ENCODE peak calls at places on chromosome 9, in five cellular contexts. K is tibial nerve, V is AG04449, N is sigmoid colon, P is Peyer's patch. X is an unnamed sample.
A peak's percentile ranks its signal among the peaks of the same experiment; 100 is the strongest.

GRCh38 chr9:122039213-122039612 is 53.9 kb downstream of the TTLL11 start:
- DNase-seq in K (no peak), N (no peak), P (no peak), V (no peak), X (no peak)

GRCh38 chr9:129746092-129746760 is 6.6 kb downstream of the PTGES start:
- DNase-seq in V (no peak), P (no peak), N (no peak), K (no peak), X (no peak)

GRCh38 chr9:110114086-110114887 is 93.7 kb downstream of the C9orf152 start:
- DNase-seq in N (no peak), V (no peak), P (no peak), K (no peak), X (no peak)

GRCh38 chr9:98518556-98518955 is 190.2 kb downstream of the GABBR2 start:
- DNase-seq in K (no peak), N (no peak), V (no peak), P (no peak), X (no peak)

GRCh38 chr9:93343663-93344062 is 107.8 kb upstream of the FAM120A start:
- DNase-seq in K (no peak), P (no peak), N (no peak), V (no peak), X (no peak)

GRCh38 chr9:123396007-123396511 is 40.1 kb downstream of the CRB2 start:
- DNase-seq in V (no peak), P (no peak), K (no peak), N (no peak), X (no peak)

GRCh38 chr9:79559501-79560181 is 12.1 kb upstream of the TLE4 start:
- DNase-seq in V (no peak), N (no peak), K (no peak), P (no peak), X (no peak)

GRCh38 chr9:19192213-19193028 is 38.1 kb upstream of the DENND4C start:
- DNase-seq in K (no peak), V (no peak), N (no peak), P (no peak), X (no peak)

GRCh38 chr9:69835412-69836080 is 14.9 kb downstream of the CFAP95 start:
- DNase-seq in N (no peak), P (no peak), V (no peak), K (no peak), X (no peak)

GRCh38 chr9:80012557-80013330 is 441.0 kb downstream of the TLE4 start:
- DNase-seq in V (no peak), N (no peak), K (no peak), P (no peak), X (no peak)

GRCh38 chr9:129597355-129598088 is 23.4 kb downstream of the C9orf50 start:
- DNase-seq in N (peak; percentile 86), P (peak; percentile 70), K (no peak), V (no peak), X (no peak)

GRCh38 chr9:136268318-136268717 is 22.7 kb upstream of the QSOX2 start:
- DNase-seq in N (no peak), P (no peak), V (no peak), K (no peak), X (no peak)

GRCh38 chr9:88766778-88767503 is 224.3 kb upstream of the S1PR3 start:
- DNase-seq in K (no peak), N (no peak), V (no peak), P (no peak), X (no peak)

GRCh38 chr9:15158019-15158418 is 149.0 kb downstream of the TTC39B start:
- DNase-seq in K (no peak), P (no peak), N (no peak), V (no peak), X (no peak)

GRCh38 chr9:38422555-38423245 is 1.6 kb downstream of the IGFBPL1 start:
- DNase-seq in K (no peak), P (no peak), V (no peak), N (peak; percentile 20), X (no peak)

GRCh38 chr9:127976498-127976897 is 4.3 kb downstream of the EEIG1 start:
- DNase-seq in K (no peak), V (no peak), P (peak; percentile 79), N (no peak), X (no peak)

GRCh38 chr9:121830441-121831140 is 179.2 kb downstream of the DAB2IP start:
- DNase-seq in N (peak; percentile 32), P (no peak), V (no peak), K (no peak), X (no peak)

GRCh38 chr9:27124151-27124550 is 15.1 kb downstream of the TEK start:
- DNase-seq in V (no peak), K (no peak), P (no peak), N (no peak), X (no peak)

GRCh38 chr9:70120834-70121510 is 77.3 kb downstream of the MAMDC2 start:
- DNase-seq in K (peak; percentile 59), P (peak; percentile 46), N (peak; percentile 89), V (peak; percentile 85), X (peak; percentile 76)

GRCh38 chr9:18675345-18675744 is 201.4 kb downstream of the ADAMTSL1 start:
- DNase-seq in K (no peak), V (no peak), P (no peak), N (no peak), X (no peak)

GRCh38 chr9:95816716-95817115 is 58.8 kb upstream of the ERCC6L2 start:
- DNase-seq in K (no peak), N (no peak), P (no peak), V (no peak), X (no peak)

GRCh38 chr9:137129089-137129455 is 9.9 kb upstream of the GRIN1 start:
- DNase-seq in K (no peak), N (no peak), P (no peak), V (no peak), X (no peak)

GRCh38 chr9:70406446-70406862 is 8.0 kb downstream of the KLF9 start:
- DNase-seq in V (no peak), K (no peak), P (no peak), N (peak; percentile 67), X (no peak)

GRCh38 chr9:2876320-2876719 is 32.4 kb upstream of the PUM3 start:
- DNase-seq in P (no peak), N (no peak), K (no peak), V (no peak), X (no peak)

GRCh38 chr9:2876726-2877125 is 32.8 kb upstream of the PUM3 start:
- DNase-seq in K (no peak), P (no peak), V (no peak), N (no peak), X (no peak)

GRCh38 chr9:2872941-2873323 is 29.0 kb upstream of the PUM3 start:
- DNase-seq in K (no peak), V (no peak), N (no peak), P (no peak), X (no peak)

GRCh38 chr9:2874001-2874750 is 30.3 kb upstream of the PUM3 start:
- DNase-seq in K (no peak), V (no peak), N (no peak), P (no peak), X (no peak)

GRCh38 chr9:2875218-2875977 is 31.5 kb upstream of the PUM3 start:
- DNase-seq in K (no peak), P (no peak), V (no peak), N (no peak), X (no peak)
- H3K4me3 ChIP-seq in K (no peak overlapping the region), P (no peak overlapping the region), V (no peak overlapping the region), N (no peak overlapping the region), X (no peak overlapping the region)

DNA sequence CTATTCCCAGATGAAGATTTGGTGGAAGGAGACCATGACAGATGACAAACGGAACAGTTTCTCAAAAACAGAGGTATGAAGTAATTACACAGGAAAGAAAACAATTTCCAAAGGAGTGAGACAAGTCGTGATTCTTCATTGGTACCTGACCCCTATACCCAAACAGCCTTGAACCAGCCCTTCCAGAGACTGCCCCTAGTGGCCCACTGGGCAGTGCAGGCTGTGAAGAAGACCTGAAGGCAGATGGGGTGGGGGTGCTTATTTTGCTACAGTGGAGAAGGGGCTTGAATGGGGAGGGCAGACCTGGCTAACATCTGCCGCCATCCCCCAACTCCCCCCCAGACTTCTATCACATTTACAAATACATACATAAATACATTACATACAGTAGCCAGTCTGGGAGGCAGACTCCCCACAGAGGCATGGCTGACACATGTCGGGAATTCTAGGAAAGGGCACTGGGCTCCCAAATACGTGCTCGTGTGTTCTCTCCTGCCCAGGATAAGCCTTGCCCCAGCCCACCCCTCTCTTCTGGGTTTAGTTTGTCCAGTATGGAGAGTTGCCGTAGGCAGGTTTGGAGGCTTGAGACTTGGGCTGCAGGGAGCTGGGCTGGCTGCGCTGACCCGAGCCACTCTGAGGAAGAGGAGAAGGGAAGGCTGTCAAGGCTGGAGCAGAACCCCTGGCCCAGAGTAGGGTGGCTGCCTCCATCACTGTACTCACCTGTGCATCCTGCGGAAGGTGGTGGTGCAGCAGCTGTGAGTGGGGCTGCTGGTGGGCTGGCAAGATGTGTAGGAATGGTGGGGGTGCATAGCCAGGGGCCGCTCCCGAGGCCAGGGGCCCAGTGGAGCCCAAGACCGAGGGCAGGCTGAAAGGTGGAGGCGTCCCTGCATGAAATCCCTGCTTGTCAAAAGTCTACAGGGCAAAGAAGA is 105.3 kb downstream of the UBE2R2 start:
- DNase-seq in V (no peak), K (no peak), P (no peak), N (no peak), X (no peak)
- TF ChIP-seq CTCF in V (peak; percentile 78), K (peak; percentile 33), P (peak; percentile 38), N (no peak), X (peak; percentile 87)

DNA sequence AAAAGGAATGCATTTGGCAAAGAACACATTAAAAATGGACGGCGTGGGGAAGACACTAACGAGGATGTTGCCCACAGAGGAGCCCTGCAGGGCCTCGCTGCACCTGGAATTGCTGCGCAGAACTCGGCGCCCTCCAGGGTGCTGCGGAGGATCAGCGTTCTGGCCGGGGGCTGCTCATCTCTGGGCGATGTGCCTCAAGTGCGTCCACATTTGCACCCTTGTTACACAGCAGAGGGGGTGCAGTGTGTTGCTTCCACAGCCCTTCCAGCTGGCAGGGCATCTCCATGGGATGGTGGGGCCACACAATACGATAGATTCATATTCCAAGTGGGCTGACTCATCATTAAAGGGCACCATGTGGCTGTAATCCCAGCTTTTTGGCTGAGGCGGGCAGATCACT is 63.1 kb downstream of the AK8 start:
- DNase-seq in P (no peak), V (no peak), K (no peak), N (no peak), X (no peak)
- H3K4me3 ChIP-seq in P (no peak overlapping the region), V (no peak overlapping the region), K (no peak overlapping the region), N (no peak overlapping the region), X (no peak overlapping the region)

GRCh38 chr9:13295556-13295955 is 16.1 kb upstream of the MPDZ start:
- DNase-seq in V (no peak), K (no peak), P (no peak), N (no peak), X (no peak)

GRCh38 chr9:13296972-13297371 is 17.5 kb upstream of the MPDZ start:
- DNase-seq in K (no peak), P (no peak), V (no peak), N (no peak), X (no peak)

GRCh38 chr9:13292782-13293181 is 13.3 kb upstream of the MPDZ start:
- DNase-seq in N (no peak), K (no peak), P (no peak), V (no peak), X (no peak)

GRCh38 chr9:13292158-13292557 is 12.7 kb upstream of the MPDZ start:
- DNase-seq in V (no peak), K (no peak), N (no peak), P (no peak), X (no peak)

DNA sequence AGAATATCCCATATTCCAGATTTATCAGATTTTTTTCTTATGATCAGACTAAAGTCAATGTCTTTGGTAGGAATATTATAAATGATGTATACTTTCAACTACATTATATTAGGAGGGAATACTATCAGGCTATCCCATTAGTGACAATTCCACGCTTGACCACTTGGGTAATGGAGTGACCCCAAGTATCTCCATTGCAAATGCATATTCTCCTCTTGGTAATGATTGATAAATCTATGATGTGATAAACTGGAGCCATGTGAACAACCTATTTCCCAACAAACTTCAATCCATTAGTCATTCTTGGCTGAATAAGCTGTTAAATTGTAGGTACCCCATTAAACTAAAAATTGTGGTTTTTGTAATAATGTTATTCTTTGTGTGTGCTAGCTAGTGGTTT is 12.2 kb upstream of the MPDZ start:
- DNase-seq in V (no peak), N (no peak), K (no peak), P (no peak), X (no peak)
- TF ChIP-seq CTCF in V (no peak), N (no peak), K (no peak), P (no peak), X (no peak)

X was measured in HFF-Myc.